ENCODE peak calls at places on chromosome 19, in nine cellular contexts. One of them, this sample, is unnamed.

GRCh38 chr19:47623921-47624391 is 15.0 kb downstream of the BICRA start:
- DNase-seq in stimulated activated CD4-positive, alpha-beta T cell treated with anti-CD3 and anti-CD28 coated beads, Interleukin-2, amount 100 ng/mL, for 48 hours: no peak
- DNase-seq in DMS79: no peak
- DNase-seq in posterior cingulate gyrus: no peak
- DNase-seq in left colon: no peak
- DNase-seq in HFF-Myc: no peak
- DNase-seq in ovary: no peak
- DNase-seq in NB4: no peak
- DNase-seq in T-cell: no peak
- DNase-seq in this sample: no peak

GRCh38 chr19:11435833-11436313 is 438 bp downstream of the PRKCSH start:
- DNase-seq in NB4: peak
- DNase-seq in T-cell: no peak
- DNase-seq in stimulated activated CD4-positive, alpha-beta T cell treated with anti-CD3 and anti-CD28 coated beads, Interleukin-2, amount 100 ng/mL, for 48 hours: no peak
- DNase-seq in HFF-Myc: no peak
- DNase-seq in DMS79: peak
- DNase-seq in ovary: peak
- DNase-seq in posterior cingulate gyrus: no peak
- DNase-seq in left colon: peak
- DNase-seq in this sample: no peak

GRCh38 chr19:46620716-46621115 is 4.2 kb downstream of the PTGIR start:
- DNase-seq in NB4: no peak
- DNase-seq in left colon: no peak
- DNase-seq in ovary: no peak
- DNase-seq in T-cell: no peak
- DNase-seq in stimulated activated CD4-positive, alpha-beta T cell treated with anti-CD3 and anti-CD28 coated beads, Interleukin-2, amount 100 ng/mL, for 48 hours: no peak
- DNase-seq in HFF-Myc: no peak
- DNase-seq in DMS79: no peak
- DNase-seq in posterior cingulate gyrus: no peak
- DNase-seq in this sample: no peak

GRCh38 chr19:49514151-49514550 is 1.7 kb downstream of the FCGRT start:
- DNase-seq in DMS79: peak
- DNase-seq in left colon: peak
- DNase-seq in HFF-Myc: no peak
- DNase-seq in stimulated activated CD4-positive, alpha-beta T cell treated with anti-CD3 and anti-CD28 coated beads, Interleukin-2, amount 100 ng/mL, for 48 hours: no peak
- DNase-seq in T-cell: no peak
- DNase-seq in ovary: no peak
- DNase-seq in NB4: no peak
- DNase-seq in posterior cingulate gyrus: no peak
- DNase-seq in this sample: no peak

GRCh38 chr19:49356382-49356781 is 5.8 kb downstream of the TEAD2 start:
- DNase-seq in T-cell: no peak
- DNase-seq in left colon: no peak
- DNase-seq in posterior cingulate gyrus: no peak
- DNase-seq in DMS79: no peak
- DNase-seq in stimulated activated CD4-positive, alpha-beta T cell treated with anti-CD3 and anti-CD28 coated beads, Interleukin-2, amount 100 ng/mL, for 48 hours: no peak
- DNase-seq in ovary: no peak
- DNase-seq in NB4: no peak
- DNase-seq in HFF-Myc: no peak
- DNase-seq in this sample: no peak

GRCh38 chr19:11204943-11205349 is 7.6 kb upstream of the KANK2 start:
- DNase-seq in left colon: no peak
- DNase-seq in HFF-Myc: no peak
- DNase-seq in T-cell: no peak
- DNase-seq in posterior cingulate gyrus: no peak
- DNase-seq in stimulated activated CD4-positive, alpha-beta T cell treated with anti-CD3 and anti-CD28 coated beads, Interleukin-2, amount 100 ng/mL, for 48 hours: no peak
- DNase-seq in DMS79: no peak
- DNase-seq in NB4: no peak
- DNase-seq in ovary: peak
- DNase-seq in this sample: no peak

GRCh38 chr19:17565611-17566010 is 10.2 kb downstream of the COLGALT1 start:
- DNase-seq in DMS79: no peak
- DNase-seq in HFF-Myc: no peak
- DNase-seq in stimulated activated CD4-positive, alpha-beta T cell treated with anti-CD3 and anti-CD28 coated beads, Interleukin-2, amount 100 ng/mL, for 48 hours: no peak
- DNase-seq in ovary: no peak
- DNase-seq in NB4: no peak
- DNase-seq in T-cell: no peak
- DNase-seq in posterior cingulate gyrus: no peak
- DNase-seq in left colon: no peak
- DNase-seq in this sample: no peak

GRCh38 chr19:17841810-17842662 is 5.7 kb downstream of the JAK3 start:
- DNase-seq in posterior cingulate gyrus: peak
- DNase-seq in HFF-Myc: no peak
- DNase-seq in ovary: peak
- DNase-seq in stimulated activated CD4-positive, alpha-beta T cell treated with anti-CD3 and anti-CD28 coated beads, Interleukin-2, amount 100 ng/mL, for 48 hours: peak
- DNase-seq in NB4: peak
- DNase-seq in DMS79: peak
- DNase-seq in left colon: peak
- DNase-seq in T-cell: peak
- DNase-seq in this sample: peak

GRCh38 chr19:41533691-41534090 is 42.3 kb upstream of the CEACAM21 start:
- DNase-seq in ovary: no peak
- DNase-seq in NB4: no peak
- DNase-seq in left colon: no peak
- DNase-seq in DMS79: no peak
- DNase-seq in T-cell: no peak
- DNase-seq in stimulated activated CD4-positive, alpha-beta T cell treated with anti-CD3 and anti-CD28 coated beads, Interleukin-2, amount 100 ng/mL, for 48 hours: no peak
- DNase-seq in posterior cingulate gyrus: no peak
- DNase-seq in HFF-Myc: no peak
- DNase-seq in this sample: no peak

GRCh38 chr19:54967611-54968010 is 1.4 kb downstream of the NLRP2 start:
- DNase-seq in T-cell: no peak
- DNase-seq in DMS79: no peak
- DNase-seq in left colon: no peak
- DNase-seq in stimulated activated CD4-positive, alpha-beta T cell treated with anti-CD3 and anti-CD28 coated beads, Interleukin-2, amount 100 ng/mL, for 48 hours: no peak
- DNase-seq in NB4: no peak
- DNase-seq in ovary: no peak
- DNase-seq in posterior cingulate gyrus: no peak
- DNase-seq in HFF-Myc: no peak
- DNase-seq in this sample: no peak

GRCh38 chr19:47444388-47444821 is 25.1 kb upstream of the MEIS3 start:
- DNase-seq in left colon: no peak
- DNase-seq in T-cell: peak
- DNase-seq in posterior cingulate gyrus: no peak
- DNase-seq in DMS79: no peak
- DNase-seq in stimulated activated CD4-positive, alpha-beta T cell treated with anti-CD3 and anti-CD28 coated beads, Interleukin-2, amount 100 ng/mL, for 48 hours: no peak
- DNase-seq in ovary: no peak
- DNase-seq in HFF-Myc: no peak
- DNase-seq in NB4: peak
- DNase-seq in this sample: no peak

GRCh38 chr19:49469828-49470614 is 4.0 kb upstream of the FLT3LG start:
- DNase-seq in stimulated activated CD4-positive, alpha-beta T cell treated with anti-CD3 and anti-CD28 coated beads, Interleukin-2, amount 100 ng/mL, for 48 hours: peak
- DNase-seq in T-cell: peak
- DNase-seq in left colon: no peak
- DNase-seq in HFF-Myc: no peak
- DNase-seq in NB4: peak
- DNase-seq in posterior cingulate gyrus: no peak
- DNase-seq in DMS79: no peak
- DNase-seq in ovary: no peak
- DNase-seq in this sample: no peak

GRCh38 chr19:19653597-19654147 is 9.8 kb downstream of the ATP13A1 start:
- DNase-seq in stimulated activated CD4-positive, alpha-beta T cell treated with anti-CD3 and anti-CD28 coated beads, Interleukin-2, amount 100 ng/mL, for 48 hours: no peak
- DNase-seq in HFF-Myc: no peak
- DNase-seq in posterior cingulate gyrus: no peak
- DNase-seq in NB4: no peak
- DNase-seq in ovary: no peak
- DNase-seq in T-cell: no peak
- DNase-seq in DMS79: no peak
- DNase-seq in left colon: no peak
- DNase-seq in this sample: no peak

GRCh38 chr19:4371209-4371897 is 28.0 kb downstream of the MPND start:
- DNase-seq in posterior cingulate gyrus: no peak
- DNase-seq in T-cell: no peak
- DNase-seq in NB4: no peak
- DNase-seq in DMS79: no peak
- DNase-seq in stimulated activated CD4-positive, alpha-beta T cell treated with anti-CD3 and anti-CD28 coated beads, Interleukin-2, amount 100 ng/mL, for 48 hours: no peak
- DNase-seq in HFF-Myc: no peak
- DNase-seq in ovary: no peak
- DNase-seq in left colon: no peak
- DNase-seq in this sample: no peak

GRCh38 chr19:10701955-10702307 is 692 bp downstream of the QTRT1 start:
- DNase-seq in left colon: peak
- DNase-seq in NB4: peak
- DNase-seq in ovary: no peak
- DNase-seq in T-cell: no peak
- DNase-seq in HFF-Myc: no peak
- DNase-seq in DMS79: peak
- DNase-seq in posterior cingulate gyrus: no peak
- DNase-seq in stimulated activated CD4-positive, alpha-beta T cell treated with anti-CD3 and anti-CD28 coated beads, Interleukin-2, amount 100 ng/mL, for 48 hours: no peak
- DNase-seq in this sample: no peak

GRCh38 chr19:58332697-58333096 is 5.9 kb downstream of the ZSCAN22 start:
- DNase-seq in NB4: no peak
- DNase-seq in posterior cingulate gyrus: no peak
- DNase-seq in stimulated activated CD4-positive, alpha-beta T cell treated with anti-CD3 and anti-CD28 coated beads, Interleukin-2, amount 100 ng/mL, for 48 hours: no peak
- DNase-seq in ovary: no peak
- DNase-seq in T-cell: no peak
- DNase-seq in left colon: no peak
- DNase-seq in HFF-Myc: no peak
- DNase-seq in DMS79: no peak
- DNase-seq in this sample: no peak

GRCh38 chr19:39506944-39507714 is 7.8 kb upstream of the SELENOV start:
- DNase-seq in NB4: no peak
- DNase-seq in left colon: peak
- DNase-seq in DMS79: peak
- DNase-seq in ovary: no peak
- DNase-seq in HFF-Myc: no peak
- DNase-seq in T-cell: peak
- DNase-seq in posterior cingulate gyrus: peak
- DNase-seq in stimulated activated CD4-positive, alpha-beta T cell treated with anti-CD3 and anti-CD28 coated beads, Interleukin-2, amount 100 ng/mL, for 48 hours: peak
- DNase-seq in this sample: peak

GRCh38 chr19:54352041-54352440 is 12.7 kb downstream of the LAIR1 start:
- DNase-seq in T-cell: no peak
- DNase-seq in ovary: no peak
- DNase-seq in NB4: no peak
- DNase-seq in stimulated activated CD4-positive, alpha-beta T cell treated with anti-CD3 and anti-CD28 coated beads, Interleukin-2, amount 100 ng/mL, for 48 hours: no peak
- DNase-seq in DMS79: no peak
- DNase-seq in posterior cingulate gyrus: no peak
- DNase-seq in left colon: no peak
- DNase-seq in HFF-Myc: no peak
- DNase-seq in this sample: no peak

GRCh38 chr19:47241919-47242644 is 11.1 kb upstream of the BBC3 start:
- DNase-seq in posterior cingulate gyrus: no peak
- DNase-seq in NB4: peak
- DNase-seq in left colon: no peak
- DNase-seq in ovary: no peak
- DNase-seq in HFF-Myc: no peak
- DNase-seq in DMS79: no peak
- DNase-seq in T-cell: no peak
- DNase-seq in stimulated activated CD4-positive, alpha-beta T cell treated with anti-CD3 and anti-CD28 coated beads, Interleukin-2, amount 100 ng/mL, for 48 hours: no peak
- DNase-seq in this sample: no peak

GRCh38 chr19:45958320-45958719 is 15.3 kb downstream of the NOVA2 start:
- DNase-seq in HFF-Myc: no peak
- DNase-seq in T-cell: no peak
- DNase-seq in stimulated activated CD4-positive, alpha-beta T cell treated with anti-CD3 and anti-CD28 coated beads, Interleukin-2, amount 100 ng/mL, for 48 hours: no peak
- DNase-seq in left colon: no peak
- DNase-seq in NB4: no peak
- DNase-seq in DMS79: no peak
- DNase-seq in posterior cingulate gyrus: no peak
- DNase-seq in ovary: no peak
- DNase-seq in this sample: no peak

GRCh38 chr19:5154129-5154798 is 185.4 kb downstream of the KDM4B start:
- DNase-seq in ovary: peak
- DNase-seq in DMS79: no peak
- DNase-seq in stimulated activated CD4-positive, alpha-beta T cell treated with anti-CD3 and anti-CD28 coated beads, Interleukin-2, amount 100 ng/mL, for 48 hours: peak
- DNase-seq in HFF-Myc: no peak
- DNase-seq in posterior cingulate gyrus: no peak
- DNase-seq in T-cell: peak
- DNase-seq in NB4: peak
- DNase-seq in left colon: peak
- DNase-seq in this sample: no peak

GRCh38 chr19:29048873-29049272 is 164.1 kb downstream of the UQCRFS1 start:
- DNase-seq in NB4: no peak
- DNase-seq in stimulated activated CD4-positive, alpha-beta T cell treated with anti-CD3 and anti-CD28 coated beads, Interleukin-2, amount 100 ng/mL, for 48 hours: no peak
- DNase-seq in posterior cingulate gyrus: no peak
- DNase-seq in T-cell: no peak
- DNase-seq in ovary: no peak
- DNase-seq in left colon: no peak
- DNase-seq in HFF-Myc: no peak
- DNase-seq in DMS79: no peak
- DNase-seq in this sample: no peak

GRCh38 chr19:30155529-30156200 is 213.6 kb downstream of the URI1 start:
- DNase-seq in left colon: no peak
- DNase-seq in HFF-Myc: no peak
- DNase-seq in T-cell: no peak
- DNase-seq in NB4: peak
- DNase-seq in DMS79: no peak
- DNase-seq in posterior cingulate gyrus: no peak
- DNase-seq in ovary: no peak
- DNase-seq in stimulated activated CD4-positive, alpha-beta T cell treated with anti-CD3 and anti-CD28 coated beads, Interleukin-2, amount 100 ng/mL, for 48 hours: no peak
- DNase-seq in this sample: no peak

GRCh38 chr19:30118221-30118620 is 176.2 kb downstream of the URI1 start:
- DNase-seq in T-cell: no peak
- DNase-seq in HFF-Myc: no peak
- DNase-seq in DMS79: no peak
- DNase-seq in stimulated activated CD4-positive, alpha-beta T cell treated with anti-CD3 and anti-CD28 coated beads, Interleukin-2, amount 100 ng/mL, for 48 hours: no peak
- DNase-seq in ovary: no peak
- DNase-seq in left colon: no peak
- DNase-seq in posterior cingulate gyrus: no peak
- DNase-seq in NB4: no peak
- DNase-seq in this sample: no peak

GRCh38 chr19:33778089-33778791 is 18.4 kb upstream of the KCTD15 start:
- DNase-seq in HFF-Myc: no peak
- DNase-seq in T-cell: peak
- DNase-seq in DMS79: peak
- DNase-seq in posterior cingulate gyrus: peak
- DNase-seq in stimulated activated CD4-positive, alpha-beta T cell treated with anti-CD3 and anti-CD28 coated beads, Interleukin-2, amount 100 ng/mL, for 48 hours: peak
- DNase-seq in left colon: peak
- DNase-seq in ovary: peak
- DNase-seq in NB4: peak
- DNase-seq in this sample: peak

GRCh38 chr19:50861496-50862286 is 7.0 kb downstream of the KLK3 start:
- DNase-seq in left colon: no peak
- DNase-seq in T-cell: no peak
- DNase-seq in HFF-Myc: no peak
- DNase-seq in stimulated activated CD4-positive, alpha-beta T cell treated with anti-CD3 and anti-CD28 coated beads, Interleukin-2, amount 100 ng/mL, for 48 hours: no peak
- DNase-seq in ovary: no peak
- DNase-seq in NB4: no peak
- DNase-seq in posterior cingulate gyrus: no peak
- DNase-seq in DMS79: no peak
- DNase-seq in this sample: no peak

GRCh38 chr19:46131485-46132143 is 7.1 kb upstream of the IGFL3 start:
- DNase-seq in HFF-Myc: no peak
- DNase-seq in NB4: no peak
- DNase-seq in stimulated activated CD4-positive, alpha-beta T cell treated with anti-CD3 and anti-CD28 coated beads, Interleukin-2, amount 100 ng/mL, for 48 hours: no peak
- DNase-seq in ovary: no peak
- DNase-seq in T-cell: no peak
- DNase-seq in left colon: no peak
- DNase-seq in posterior cingulate gyrus: no peak
- DNase-seq in DMS79: no peak
- DNase-seq in this sample: no peak

GRCh38 chr19:9917322-9917721 is 19.0 kb downstream of the OLFM2 start:
- DNase-seq in stimulated activated CD4-positive, alpha-beta T cell treated with anti-CD3 and anti-CD28 coated beads, Interleukin-2, amount 100 ng/mL, for 48 hours: no peak
- DNase-seq in posterior cingulate gyrus: no peak
- DNase-seq in T-cell: no peak
- DNase-seq in left colon: no peak
- DNase-seq in NB4: peak
- DNase-seq in ovary: no peak
- DNase-seq in HFF-Myc: no peak
- DNase-seq in DMS79: no peak
- DNase-seq in this sample: peak

GRCh38 chr19:6199240-6199983 is 63.9 kb downstream of the ACSBG2 start:
- DNase-seq in T-cell: peak
- DNase-seq in left colon: peak
- DNase-seq in HFF-Myc: peak
- DNase-seq in stimulated activated CD4-positive, alpha-beta T cell treated with anti-CD3 and anti-CD28 coated beads, Interleukin-2, amount 100 ng/mL, for 48 hours: peak
- DNase-seq in NB4: peak
- DNase-seq in posterior cingulate gyrus: peak
- DNase-seq in DMS79: peak
- DNase-seq in ovary: peak
- DNase-seq in this sample: peak

GRCh38 chr19:29878973-29879654 is 62.9 kb upstream of the URI1 start:
- DNase-seq in ovary: no peak
- DNase-seq in NB4: peak
- DNase-seq in left colon: no peak
- DNase-seq in DMS79: no peak
- DNase-seq in stimulated activated CD4-positive, alpha-beta T cell treated with anti-CD3 and anti-CD28 coated beads, Interleukin-2, amount 100 ng/mL, for 48 hours: no peak
- DNase-seq in HFF-Myc: no peak
- DNase-seq in posterior cingulate gyrus: no peak
- DNase-seq in T-cell: no peak
- DNase-seq in this sample: peak

GRCh38 chr19:4456566-4456842 is 1.1 kb downstream of the UBXN6 start:
- DNase-seq in posterior cingulate gyrus: no peak
- DNase-seq in T-cell: no peak
- DNase-seq in NB4: no peak
- DNase-seq in HFF-Myc: no peak
- DNase-seq in ovary: peak
- DNase-seq in left colon: peak
- DNase-seq in DMS79: peak
- DNase-seq in stimulated activated CD4-positive, alpha-beta T cell treated with anti-CD3 and anti-CD28 coated beads, Interleukin-2, amount 100 ng/mL, for 48 hours: no peak
- DNase-seq in this sample: no peak

This sample was measured in cerebellum.